ENCODE peak calls at places on chromosomes 5 and 9, in six cellular contexts. N is D341Med; I is stimulated activated CD8-positive, alpha-beta memory T cell treated with anti-CD3 and anti-CD28 coated beads, Interleukin-2, amount 100 ng/mL, for 1 hour; T is neuronal stem cell; K is AG09309; C is HuH-7. L is an unnamed sample.

GRCh38 chr5:124941051-124942049 is 194.9 kb upstream of the ZNF608 start:
- DNase-seq in N (no peak), C (no peak), K (no peak), I (no peak), T (no peak), L (no peak)

GRCh38 chr5:31630931-31631330 is 8.0 kb upstream of the PDZD2 start:
- DNase-seq in T (no peak), C (no peak), K (no peak), N (no peak), I (no peak), L (no peak)

GRCh38 chr9:130927995-130928900 is 10.8 kb downstream of the FIBCD1 start:
- DNase-seq in T (no peak), K (no peak), N (no peak), I (no peak), C (no peak), L (no peak)

GRCh38 chr5:160312139-160312959 is at the start of gene CCNJL:
- DNase-seq in T (peak; percentile 89), C (peak; percentile 95), I (no peak), N (peak; percentile 99), K (no peak), L (peak; percentile 20)

GRCh38 chr5:141814064-141814982 is 63.9 kb downstream of the PCDH1 start:
- DNase-seq in I (peak; percentile 4), C (peak; percentile 85), K (no peak), T (peak; percentile 64), N (peak; percentile 75), L (no peak)

GRCh38 chr9:126475933-126476555 is 137.7 kb upstream of the LMX1B start:
- DNase-seq in C (no peak), K (no peak), I (no peak), T (no peak), N (no peak), L (no peak)

GRCh38 chr5:50325237-50325832 is 115.8 kb downstream of the EMB start:
- DNase-seq in T (no peak), I (no peak), C (no peak), N (peak; percentile 16), K (no peak), L (peak; percentile 35)

GRCh38 chr5:153617190-153617589 is 126.7 kb downstream of the GRIA1 start:
- DNase-seq in T (no peak), I (no peak), N (no peak), C (no peak), K (no peak), L (no peak)

L was measured in MM.1S.